ENCODE peak calls at places on chromosomes 13 and 19, in eight cellular contexts. H is left ventricle myocardium inferior; A is CD8-positive, alpha-beta T cell; R is heart right ventricle; O is naive thymus-derived CD4-positive, alpha-beta T cell; W is AG04450; K is CD4-positive, alpha-beta T cell; I is brain microvascular endothelial cell. F is an unnamed sample.

GRCh38 chr13:102286326-102286725 is 115.5 kb downstream of the FGF14 start:
- DNase-seq in R (no peak), O (no peak), W (peak; percentile 74), H (no peak), K (no peak), A (no peak), I (peak; percentile 50), F (peak; percentile 95)

GRCh38 chr19:41998246-41999020 is 4.4 kb upstream of the ATP1A3 start:
- DNase-seq in I (peak; percentile 6), W (no peak), A (no peak), O (no peak), K (no peak), R (peak; percentile 48), H (peak; percentile 38), F (no peak)

GRCh38 chr13:108987488-108987887 is 358.1 kb downstream of the MYO16 start:
- DNase-seq in A (no peak), H (no peak), O (no peak), K (no peak), W (no peak), I (no peak), R (no peak), F (no peak)

GRCh38 chr13:43363156-43363918 is 340.0 kb downstream of the DNAJC15 start:
- DNase-seq in W (peak; percentile 16), O (no peak), A (no peak), K (no peak), H (no peak), R (no peak), I (no peak), F (no peak)

GRCh38 chr13:33509642-33510229 is 224.2 kb upstream of the STARD13 start:
- DNase-seq in I (no peak), K (no peak), H (peak; percentile 29), R (peak; percentile 13), O (no peak), W (no peak), A (no peak), F (peak; percentile 34)

GRCh38 chr19:18867199-18867598 is 28.8 kb downstream of the CERS1 start:
- DNase-seq in K (no peak), I (no peak), R (no peak), W (no peak), O (no peak), A (no peak), H (no peak), F (no peak)

GRCh38 chr13:21149568-21149967 is 26.8 kb downstream of the SKA3 start:
- DNase-seq in K (no peak), W (no peak), A (no peak), O (no peak), I (no peak), R (no peak), H (no peak), F (no peak)

GRCh38 chr13:97892717-97893116 is 60.8 kb upstream of the IPO5 start:
- DNase-seq in K (no peak), W (no peak), R (no peak), A (no peak), H (no peak), O (no peak), I (peak; percentile 39), F (no peak)

GRCh38 chr13:36750046-36750445 is 69.0 kb upstream of the RFXAP start:
- DNase-seq in I (peak; percentile 12), W (no peak), K (no peak), R (no peak), A (no peak), O (no peak), H (no peak), F (no peak)

GRCh38 chr13:36745436-36745835 is 71.6 kb downstream of the SERTM1 start:
- DNase-seq in W (no peak), R (no peak), O (no peak), A (no peak), H (no peak), K (no peak), I (no peak), F (no peak)

GRCh38 chr13:36750946-36751345 is 68.1 kb upstream of the RFXAP start:
- DNase-seq in I (no peak), K (no peak), A (no peak), H (no peak), O (no peak), R (no peak), W (no peak), F (no peak)

GRCh38 chr13:36750461-36750860 is 68.6 kb upstream of the RFXAP start:
- DNase-seq in W (no peak), O (no peak), R (no peak), H (no peak), A (no peak), K (no peak), I (peak; percentile 41), F (no peak)

GRCh38 chr13:36746051-36746450 is 72.2 kb downstream of the SERTM1 start:
- DNase-seq in A (no peak), W (no peak), I (no peak), O (no peak), H (no peak), R (no peak), K (no peak), F (no peak)
- H3K27ac ChIP-seq in A (no peak overlapping the region), W (no peak overlapping the region), I (no peak overlapping the region), O (no peak overlapping the region), H (no peak overlapping the region), R (no peak overlapping the region), K (no peak overlapping the region), F (no peak overlapping the region)

DNA sequence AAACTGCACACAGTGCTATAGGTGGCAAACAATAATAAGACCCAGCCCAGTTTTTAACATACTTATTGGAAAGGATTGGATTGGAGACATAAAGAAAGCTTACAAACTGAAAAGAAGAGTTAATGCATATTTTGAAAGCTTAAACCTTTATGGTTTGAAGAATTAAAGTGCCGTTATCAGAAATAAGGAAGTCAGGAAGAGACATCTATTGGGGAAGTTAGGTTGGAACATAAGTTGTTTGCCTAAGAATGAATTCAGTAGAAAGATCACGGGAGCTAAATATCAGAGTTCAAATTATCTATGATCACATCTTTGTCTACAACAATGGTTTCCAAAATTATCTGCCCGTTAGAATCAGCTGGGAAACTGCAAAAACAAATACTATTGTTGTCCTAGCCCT is 767.9 kb downstream of the PCDH9 start:
- DNase-seq in A (no peak), O (no peak), R (no peak), W (no peak), I (no peak), H (no peak), K (no peak), F (no peak)
- H3K27ac ChIP-seq in A (no peak overlapping the region), O (no peak overlapping the region), R (no peak overlapping the region), W (no peak overlapping the region), I (no peak overlapping the region), H (no peak overlapping the region), K (no peak overlapping the region), F (no peak overlapping the region)

GRCh38 chr13:51920267-51920666 is 58.5 kb downstream of the CCDC70 start:
- DNase-seq in W (no peak), R (no peak), A (no peak), O (no peak), K (no peak), I (no peak), H (no peak), F (no peak)

GRCh38 chr13:51919531-51919930 is 57.8 kb downstream of the CCDC70 start:
- DNase-seq in A (no peak), K (no peak), O (no peak), I (no peak), R (no peak), H (no peak), W (no peak), F (peak; percentile 5)

GRCh38 chr13:51922771-51923480 is 61.2 kb downstream of the CCDC70 start:
- DNase-seq in A (no peak), R (no peak), H (no peak), K (no peak), I (no peak), O (no peak), W (no peak), F (no peak)

GRCh38 chr13:51921790-51922740 is 60.3 kb downstream of the CCDC70 start:
- DNase-seq in W (no peak), R (no peak), I (no peak), O (no peak), H (no peak), A (no peak), K (no peak), F (no peak)

DNA sequence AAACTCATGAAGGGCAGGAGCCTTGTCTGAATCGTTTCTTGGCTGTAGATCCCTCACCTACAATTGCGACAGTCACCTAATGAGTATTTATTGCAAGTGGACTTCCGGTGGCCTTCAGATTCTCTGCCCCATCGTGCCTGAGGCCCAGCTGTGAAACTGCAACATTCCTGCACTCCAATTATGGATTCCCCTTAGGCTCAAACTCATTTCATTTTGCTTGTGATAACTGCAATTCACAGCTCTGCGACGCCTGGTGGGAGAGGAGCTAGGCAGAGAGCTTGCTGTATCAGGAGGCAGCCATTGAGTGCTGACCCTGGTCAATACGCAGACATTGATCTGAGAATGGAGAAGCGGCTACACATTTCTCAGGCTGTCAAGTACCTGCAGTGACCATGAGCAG is 59.0 kb downstream of the CCDC70 start:
- DNase-seq in H (no peak), I (no peak), W (no peak), R (no peak), K (no peak), A (no peak), O (no peak), F (no peak)
- H3K27ac ChIP-seq in H (no peak overlapping the region), I (no peak overlapping the region), W (no peak overlapping the region), R (no peak overlapping the region), K (no peak overlapping the region), A (no peak overlapping the region), O (no peak overlapping the region), F (no peak overlapping the region)

GRCh38 chr19:34364462-34364829 is 550 bp upstream of the GPI start:
- DNase-seq in K (no peak), H (no peak), I (no peak), O (no peak), R (no peak), A (no peak), W (no peak), F (no peak)

GRCh38 chr19:34363930-34364329 is 1.1 kb upstream of the GPI start:
- DNase-seq in W (no peak), R (no peak), I (no peak), H (no peak), K (no peak), O (no peak), A (no peak), F (no peak)

GRCh38 chr19:34363094-34363493 is 1.9 kb upstream of the GPI start:
- DNase-seq in I (no peak), K (no peak), W (no peak), H (no peak), R (no peak), A (no peak), O (no peak), F (no peak)

GRCh38 chr19:34365463-34366401 is 736 bp downstream of the GPI start:
- DNase-seq in R (peak; percentile 52), I (no peak), K (no peak), W (no peak), O (no peak), A (no peak), H (peak; percentile 57), F (no peak)

DNA sequence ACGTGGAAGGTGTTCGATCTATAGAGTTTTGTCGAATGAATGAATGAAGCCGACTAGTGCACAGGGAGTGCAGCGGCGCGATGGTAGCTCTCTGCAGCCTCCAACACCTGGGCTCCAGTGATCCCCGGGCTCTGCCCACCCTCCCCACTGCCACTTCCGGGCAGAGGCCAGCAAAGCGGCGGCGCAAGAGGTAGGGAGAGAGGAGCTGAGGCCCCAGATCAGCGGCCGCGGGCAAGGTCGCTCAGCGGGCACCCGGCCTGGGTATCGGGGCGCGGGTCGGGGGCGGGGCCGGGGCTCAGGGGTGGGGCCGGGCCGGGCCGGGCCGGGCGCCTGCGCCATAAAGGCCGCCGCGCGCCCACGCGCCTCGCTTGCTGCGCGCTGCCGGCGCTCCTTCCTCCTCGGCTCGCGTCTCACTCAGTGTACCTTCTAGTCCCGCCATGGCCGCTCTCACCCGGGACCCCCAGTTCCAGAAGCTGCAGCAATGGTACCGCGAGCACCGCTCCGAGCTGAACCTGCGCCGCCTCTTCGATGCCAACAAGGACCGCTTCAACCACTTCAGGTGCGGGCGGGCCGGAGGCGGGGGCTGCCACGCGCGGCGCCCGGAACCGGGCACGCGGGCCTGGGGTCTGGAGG is at the start of gene GPI:
- DNase-seq in H (peak; percentile 68), W (no peak), K (peak; percentile 60), I (no peak), A (peak; percentile 29), R (peak; percentile 69), O (peak; percentile 70), F (no peak)
- H3K27ac ChIP-seq in H (peak within 1 kb of the TSS; percentile 94), W (no peak within 1 kb of the TSS), K (peak within 1 kb of the TSS; percentile 59), I (peak within 1 kb of the TSS; percentile 24), A (peak within 1 kb of the TSS; percentile 72), R (peak within 1 kb of the TSS; percentile 91), O (peak within 1 kb of the TSS; percentile 73), F (peak within 1 kb of the TSS; percentile 32)

F was measured in epithelial cell of prostate.